ENCODE peak calls at places on chromosomes 11 and 22, in ten cellular contexts. One of them, this sample, is unnamed.

GRCh38 chr11:104918113-104918824 is 20.0 kb upstream of the CASP12 start:
- DNase-seq in transverse colon: no peak
- DNase-seq in brain microvascular endothelial cell: peak; percentile 67
- DNase-seq in mammary epithelial cell: peak; percentile 11
- DNase-seq in HCT116: no peak
- DNase-seq in heart right ventricle: no peak
- DNase-seq in left ventricle myocardium inferior: no peak
- DNase-seq in K562: no peak
- DNase-seq in A673: peak; percentile 3
- DNase-seq in sigmoid colon: no peak
- DNase-seq in this sample: no peak

GRCh38 chr11:110564676-110565343 is 135.1 kb downstream of the FDX1 start:
- DNase-seq in transverse colon: no peak
- DNase-seq in brain microvascular endothelial cell: no peak
- DNase-seq in mammary epithelial cell: no peak
- DNase-seq in HCT116: no peak
- DNase-seq in heart right ventricle: no peak
- DNase-seq in left ventricle myocardium inferior: no peak
- DNase-seq in K562: no peak
- DNase-seq in A673: no peak
- DNase-seq in sigmoid colon: no peak
- DNase-seq in this sample: no peak

GRCh38 chr22:17012267-17012666 is 4.2 kb upstream of the GAB4 start:
- DNase-seq in transverse colon: no peak
- DNase-seq in brain microvascular endothelial cell: no peak
- DNase-seq in mammary epithelial cell: no peak
- DNase-seq in HCT116: no peak
- DNase-seq in heart right ventricle: no peak
- DNase-seq in left ventricle myocardium inferior: no peak
- DNase-seq in K562: no peak
- DNase-seq in A673: no peak
- DNase-seq in sigmoid colon: no peak
- DNase-seq in this sample: no peak

GRCh38 chr11:114501901-114502300 is 57.8 kb downstream of the NXPE1 start:
- DNase-seq in transverse colon: no peak
- DNase-seq in brain microvascular endothelial cell: no peak
- DNase-seq in mammary epithelial cell: peak; percentile 12
- DNase-seq in HCT116: no peak
- DNase-seq in heart right ventricle: no peak
- DNase-seq in left ventricle myocardium inferior: no peak
- DNase-seq in K562: no peak
- DNase-seq in A673: no peak
- DNase-seq in sigmoid colon: no peak
- DNase-seq in this sample: no peak

GRCh38 chr11:83159901-83160865 is 3.3 kb downstream of the PCF11 start:
- DNase-seq in transverse colon: peak; percentile 32
- DNase-seq in brain microvascular endothelial cell: peak; percentile 3
- DNase-seq in mammary epithelial cell: peak; percentile 75
- DNase-seq in HCT116: no peak
- DNase-seq in heart right ventricle: no peak
- DNase-seq in left ventricle myocardium inferior: no peak
- DNase-seq in K562: no peak
- DNase-seq in A673: peak; percentile 24
- DNase-seq in sigmoid colon: no peak
- DNase-seq in this sample: no peak

GRCh38 chr11:62669420-62670161 is 1.9 kb upstream of the UQCC3 start:
- DNase-seq in transverse colon: peak; percentile 57
- DNase-seq in brain microvascular endothelial cell: no peak
- DNase-seq in mammary epithelial cell: no peak
- DNase-seq in HCT116: no peak
- DNase-seq in heart right ventricle: no peak
- DNase-seq in left ventricle myocardium inferior: no peak
- DNase-seq in K562: peak; percentile 43
- DNase-seq in A673: no peak
- DNase-seq in sigmoid colon: no peak
- DNase-seq in this sample: peak; percentile 79

GRCh38 chr22:27641049-27641790 is 160.3 kb downstream of the MN1 start:
- DNase-seq in transverse colon: no peak
- DNase-seq in brain microvascular endothelial cell: no peak
- DNase-seq in mammary epithelial cell: peak; percentile 75
- DNase-seq in HCT116: no peak
- DNase-seq in heart right ventricle: no peak
- DNase-seq in left ventricle myocardium inferior: no peak
- DNase-seq in K562: no peak
- DNase-seq in A673: peak; percentile 9
- DNase-seq in sigmoid colon: no peak
- DNase-seq in this sample: no peak

GRCh38 chr11:104118105-104118762 is 45.7 kb downstream of the PDGFD start:
- DNase-seq in transverse colon: no peak
- DNase-seq in brain microvascular endothelial cell: no peak
- DNase-seq in mammary epithelial cell: no peak
- DNase-seq in HCT116: no peak
- DNase-seq in heart right ventricle: no peak
- DNase-seq in left ventricle myocardium inferior: no peak
- DNase-seq in K562: peak; percentile 0
- DNase-seq in A673: peak; percentile 17
- DNase-seq in sigmoid colon: no peak
- DNase-seq in this sample: no peak

GRCh38 chr11:910044-910588 is 494 bp downstream of the CHID1 start:
- DNase-seq in transverse colon: no peak
- DNase-seq in brain microvascular endothelial cell: no peak
- DNase-seq in mammary epithelial cell: no peak
- DNase-seq in HCT116: no peak
- DNase-seq in heart right ventricle: no peak
- DNase-seq in left ventricle myocardium inferior: no peak
- DNase-seq in K562: peak; percentile 37
- DNase-seq in A673: no peak
- DNase-seq in sigmoid colon: no peak
- DNase-seq in this sample: no peak

GRCh38 chr11:57150454-57150917 is 31.3 kb upstream of the LRRC55 start:
- DNase-seq in transverse colon: no peak
- DNase-seq in brain microvascular endothelial cell: peak; percentile 62
- DNase-seq in mammary epithelial cell: no peak
- DNase-seq in HCT116: no peak
- DNase-seq in heart right ventricle: no peak
- DNase-seq in left ventricle myocardium inferior: no peak
- DNase-seq in K562: peak; percentile 75
- DNase-seq in A673: no peak
- DNase-seq in sigmoid colon: no peak
- DNase-seq in this sample: no peak

GRCh38 chr22:24506802-24507438 is 11.8 kb downstream of the UPB1 start:
- DNase-seq in transverse colon: no peak
- DNase-seq in brain microvascular endothelial cell: no peak
- DNase-seq in mammary epithelial cell: no peak
- DNase-seq in HCT116: no peak
- DNase-seq in heart right ventricle: no peak
- DNase-seq in left ventricle myocardium inferior: no peak
- DNase-seq in K562: no peak
- DNase-seq in A673: peak; percentile 31
- DNase-seq in sigmoid colon: no peak
- DNase-seq in this sample: no peak

GRCh38 chr11:86069408-86070086 is 663 bp upstream of the PICALM start:
- DNase-seq in transverse colon: peak; percentile 26
- DNase-seq in brain microvascular endothelial cell: peak; percentile 94
- DNase-seq in mammary epithelial cell: peak; percentile 89
- DNase-seq in HCT116: peak; percentile 54
- DNase-seq in heart right ventricle: no peak
- DNase-seq in left ventricle myocardium inferior: no peak
- DNase-seq in K562: peak; percentile 83
- DNase-seq in A673: peak; percentile 75
- DNase-seq in sigmoid colon: peak; percentile 67
- DNase-seq in this sample: peak; percentile 9

GRCh38 chr11:20894296-20894695 is 224.9 kb downstream of the NELL1 start:
- DNase-seq in transverse colon: no peak
- DNase-seq in brain microvascular endothelial cell: no peak
- DNase-seq in mammary epithelial cell: no peak
- DNase-seq in HCT116: no peak
- DNase-seq in heart right ventricle: no peak
- DNase-seq in left ventricle myocardium inferior: no peak
- DNase-seq in K562: no peak
- DNase-seq in A673: no peak
- DNase-seq in sigmoid colon: no peak
- DNase-seq in this sample: no peak

GRCh38 chr11:122733301-122733686 is 77.8 kb downstream of the UBASH3B start:
- DNase-seq in transverse colon: no peak
- DNase-seq in brain microvascular endothelial cell: peak; percentile 98
- DNase-seq in mammary epithelial cell: no peak
- DNase-seq in HCT116: no peak
- DNase-seq in heart right ventricle: no peak
- DNase-seq in left ventricle myocardium inferior: peak; percentile 35
- DNase-seq in K562: no peak
- DNase-seq in A673: peak; percentile 44
- DNase-seq in sigmoid colon: no peak
- DNase-seq in this sample: no peak

GRCh38 chr11:15780354-15780753 is 576.0 kb downstream of the SOX6 start:
- DNase-seq in transverse colon: no peak
- DNase-seq in brain microvascular endothelial cell: no peak
- DNase-seq in mammary epithelial cell: no peak
- DNase-seq in HCT116: no peak
- DNase-seq in heart right ventricle: no peak
- DNase-seq in left ventricle myocardium inferior: no peak
- DNase-seq in K562: no peak
- DNase-seq in A673: no peak
- DNase-seq in sigmoid colon: no peak
- DNase-seq in this sample: no peak

GRCh38 chr11:15780837-15781236 is 575.5 kb downstream of the SOX6 start:
- DNase-seq in transverse colon: no peak
- DNase-seq in brain microvascular endothelial cell: no peak
- DNase-seq in mammary epithelial cell: no peak
- DNase-seq in HCT116: no peak
- DNase-seq in heart right ventricle: no peak
- DNase-seq in left ventricle myocardium inferior: no peak
- DNase-seq in K562: no peak
- DNase-seq in A673: no peak
- DNase-seq in sigmoid colon: no peak
- DNase-seq in this sample: no peak

GRCh38 chr11:15779518-15779917 is 576.8 kb downstream of the SOX6 start:
- DNase-seq in transverse colon: no peak
- DNase-seq in brain microvascular endothelial cell: no peak
- DNase-seq in mammary epithelial cell: no peak
- DNase-seq in HCT116: no peak
- DNase-seq in heart right ventricle: no peak
- DNase-seq in left ventricle myocardium inferior: no peak
- DNase-seq in K562: no peak
- DNase-seq in A673: no peak
- DNase-seq in sigmoid colon: no peak
- DNase-seq in this sample: no peak

GRCh38 chr11:15783619-15784018 is 572.7 kb downstream of the SOX6 start:
- DNase-seq in transverse colon: no peak
- DNase-seq in brain microvascular endothelial cell: no peak
- DNase-seq in mammary epithelial cell: peak; percentile 55
- DNase-seq in HCT116: no peak
- DNase-seq in heart right ventricle: no peak
- DNase-seq in left ventricle myocardium inferior: no peak
- DNase-seq in K562: no peak
- DNase-seq in A673: no peak
- DNase-seq in sigmoid colon: no peak
- DNase-seq in this sample: no peak
- TF ChIP-seq CTCF in transverse colon: no peak
- TF ChIP-seq CTCF in brain microvascular endothelial cell: no peak
- TF ChIP-seq CTCF in mammary epithelial cell: no peak
- TF ChIP-seq CTCF in HCT116: no peak
- TF ChIP-seq CTCF in heart right ventricle: no peak
- TF ChIP-seq CTCF in left ventricle myocardium inferior: no peak
- TF ChIP-seq CTCF in K562: no peak
- TF ChIP-seq CTCF in A673: no peak
- TF ChIP-seq CTCF in sigmoid colon: no peak
- TF ChIP-seq CTCF in this sample: no peak

GRCh38 chr22:46844606-46845210 is 82.3 kb downstream of the TBC1D22A start:
- DNase-seq in transverse colon: no peak
- DNase-seq in brain microvascular endothelial cell: no peak
- DNase-seq in mammary epithelial cell: no peak
- DNase-seq in HCT116: no peak
- DNase-seq in heart right ventricle: no peak
- DNase-seq in left ventricle myocardium inferior: no peak
- DNase-seq in K562: no peak
- DNase-seq in A673: no peak
- DNase-seq in sigmoid colon: no peak
- DNase-seq in this sample: no peak
- H3K27ac ChIP-seq in transverse colon: no peak overlapping the region
- H3K27ac ChIP-seq in brain microvascular endothelial cell: no peak overlapping the region
- H3K27ac ChIP-seq in mammary epithelial cell: peak overlapping the region; percentile 47
- H3K27ac ChIP-seq in HCT116: no peak overlapping the region
- H3K27ac ChIP-seq in heart right ventricle: no peak overlapping the region
- H3K27ac ChIP-seq in left ventricle myocardium inferior: peak overlapping the region; percentile 20
- H3K27ac ChIP-seq in K562: no peak overlapping the region
- H3K27ac ChIP-seq in A673: no peak overlapping the region
- H3K27ac ChIP-seq in sigmoid colon: no peak overlapping the region
- H3K27ac ChIP-seq in this sample: no peak overlapping the region

DNA sequence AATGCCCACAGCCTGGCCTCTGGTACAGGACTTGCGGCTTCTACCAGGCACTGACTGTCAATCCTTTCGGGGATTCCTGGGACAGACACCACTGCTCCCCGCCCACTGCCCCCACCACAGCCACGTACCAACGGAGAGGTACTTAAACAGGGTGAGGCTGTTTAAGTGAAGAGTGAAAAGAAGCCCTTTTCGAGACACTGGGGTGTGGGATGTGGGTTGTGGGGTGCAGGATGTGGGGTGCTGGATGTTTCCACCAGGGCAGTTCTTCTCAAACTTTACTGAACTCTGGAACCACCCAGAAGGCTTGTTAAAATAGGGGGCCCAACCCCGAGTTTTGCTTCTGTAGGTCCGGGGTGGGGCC is 34.2 kb upstream of the PRR5 start:
- DNase-seq in transverse colon: peak; percentile 53
- DNase-seq in brain microvascular endothelial cell: no peak
- DNase-seq in mammary epithelial cell: no peak
- DNase-seq in HCT116: no peak
- DNase-seq in heart right ventricle: no peak
- DNase-seq in left ventricle myocardium inferior: no peak
- DNase-seq in K562: no peak
- DNase-seq in A673: no peak
- DNase-seq in sigmoid colon: peak; percentile 58
- DNase-seq in this sample: no peak
- H3K4me3 ChIP-seq in transverse colon: peak overlapping the region; percentile 53
- H3K4me3 ChIP-seq in brain microvascular endothelial cell: no peak overlapping the region
- H3K4me3 ChIP-seq in mammary epithelial cell: no peak overlapping the region
- H3K4me3 ChIP-seq in HCT116: no peak overlapping the region
- H3K4me3 ChIP-seq in heart right ventricle: peak overlapping the region; percentile 57
- H3K4me3 ChIP-seq in left ventricle myocardium inferior: peak overlapping the region; percentile 69
- H3K4me3 ChIP-seq in K562: peak overlapping the region; percentile 32
- H3K4me3 ChIP-seq in A673: peak overlapping the region; percentile 51
- H3K4me3 ChIP-seq in sigmoid colon: peak overlapping the region; percentile 41
- H3K4me3 ChIP-seq in this sample: peak overlapping the region; percentile 44

DNA sequence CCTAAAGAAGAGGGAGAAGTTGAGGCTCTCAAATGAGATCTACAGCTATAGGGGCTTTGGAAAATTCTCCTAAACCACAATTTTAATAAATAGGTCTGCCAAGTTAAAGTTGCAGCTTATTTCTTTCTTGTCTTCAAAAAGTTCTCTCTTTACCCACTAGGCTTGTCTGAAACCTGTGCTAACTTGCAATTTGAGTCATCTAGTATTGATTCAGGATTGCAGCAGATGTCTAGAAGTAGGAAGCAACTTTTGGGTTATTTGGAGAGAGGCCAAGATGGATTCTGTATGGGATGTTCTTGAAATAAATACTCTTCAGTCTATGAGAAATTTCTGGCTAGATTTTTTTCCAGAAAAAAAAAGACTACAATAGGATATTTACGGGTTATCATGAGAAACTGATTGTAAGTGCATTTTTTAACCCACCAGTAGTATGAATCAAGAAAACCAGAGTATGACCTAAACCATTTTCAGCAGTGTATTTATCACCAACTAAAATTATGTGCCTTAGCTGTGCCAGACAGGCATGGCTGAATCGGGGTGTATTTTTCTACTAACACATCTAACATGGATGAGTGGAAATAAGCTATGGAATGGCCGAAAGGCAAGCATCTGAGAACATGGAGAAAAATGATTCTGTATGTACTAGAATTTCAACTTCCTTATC is 4.9 kb upstream of the RAB38 start:
- DNase-seq in transverse colon: no peak
- DNase-seq in brain microvascular endothelial cell: no peak
- DNase-seq in mammary epithelial cell: peak; percentile 91
- DNase-seq in HCT116: no peak
- DNase-seq in heart right ventricle: no peak
- DNase-seq in left ventricle myocardium inferior: no peak
- DNase-seq in K562: no peak
- DNase-seq in A673: no peak
- DNase-seq in sigmoid colon: no peak
- DNase-seq in this sample: no peak
- TF ChIP-seq CTCF in transverse colon: no peak
- TF ChIP-seq CTCF in brain microvascular endothelial cell: no peak
- TF ChIP-seq CTCF in mammary epithelial cell: peak; percentile 33
- TF ChIP-seq CTCF in HCT116: no peak
- TF ChIP-seq CTCF in heart right ventricle: no peak
- TF ChIP-seq CTCF in left ventricle myocardium inferior: no peak
- TF ChIP-seq CTCF in K562: no peak
- TF ChIP-seq CTCF in A673: no peak
- TF ChIP-seq CTCF in sigmoid colon: no peak
- TF ChIP-seq CTCF in this sample: no peak

This sample was measured in WERI-Rb-1.